ENCODE peak calls at places on chromosomes 5 and 9, in four cellular contexts. I is HepG2, J is GM12878, U is K562. D is an unnamed sample.

GRCh38 chr5:128216860-128217531 is 133.4 kb downstream of the SLC12A2 start:
- DNase-seq in I (no peak), J (no peak), U (no peak), D (no peak)

GRCh38 chr5:122101636-122102285 is 23.7 kb upstream of the LOX start:
- DNase-seq in I (peak), J (no peak), U (peak), D (no peak)

GRCh38 chr5:138869763-138870500 is 5.2 kb downstream of the LRRTM2 start:
- DNase-seq in I (no peak), J (no peak), U (no peak), D (no peak)

GRCh38 chr9:112387115-112387514 is 7.2 kb downstream of the HSDL2 start:
- DNase-seq in I (no peak), J (no peak), U (no peak), D (no peak)

GRCh38 chr5:151480859-151481258 is 33.5 kb downstream of the SLC36A1 start:
- DNase-seq in I (no peak), J (no peak), U (no peak), D (no peak)

GRCh38 chr5:14743601-14744295 is 79.2 kb downstream of the OTULIN start:
- DNase-seq in I (no peak), J (no peak), U (no peak), D (no peak)

GRCh38 chr5:52950686-52951085 is 38.5 kb upstream of the ITGA2 start:
- DNase-seq in I (no peak), J (no peak), U (no peak), D (no peak)

GRCh38 chr5:136061630-136062381 is 33.0 kb downstream of the TGFBI start:
- DNase-seq in I (no peak), J (no peak), U (no peak), D (no peak)

GRCh38 chr5:36658016-36658415 is 51.6 kb downstream of the SLC1A3 start:
- DNase-seq in I (no peak), J (no peak), U (no peak), D (no peak)

GRCh38 chr9:4299006-4299795 is 667 bp downstream of the GLIS3 start:
- DNase-seq in I (no peak), J (no peak), U (no peak), D (peak)

GRCh38 chr9:122036988-122037387 is 56.1 kb downstream of the TTLL11 start:
- DNase-seq in I (no peak), J (no peak), U (no peak), D (no peak)

GRCh38 chr5:118088448-118088847 is 899.9 kb downstream of the DTWD2 start:
- DNase-seq in I (no peak), J (no peak), U (no peak), D (no peak)

GRCh38 chr5:157072508-157072907 is 13.6 kb upstream of the HAVCR1 start:
- DNase-seq in I (no peak), J (no peak), U (no peak), D (no peak)

GRCh38 chr9:129669141-129669718 is 3.8 kb downstream of the PRRX2 start:
- DNase-seq in I (no peak), J (no peak), U (no peak), D (no peak)

GRCh38 chr5:121805931-121806330 is 45.8 kb upstream of the FTMT start:
- DNase-seq in I (peak), J (no peak), U (no peak), D (no peak)

GRCh38 chr5:135242021-135242480 is 157.0 kb downstream of the MACROH2A1 start:
- DNase-seq in I (no peak), J (no peak), U (no peak), D (no peak)

GRCh38 chr5:33043598-33043997 is 332.5 kb downstream of the NPR3 start:
- DNase-seq in I (no peak), J (no peak), U (no peak), D (no peak)

GRCh38 chr5:10703676-10704075 is 57.4 kb downstream of the DAP start:
- DNase-seq in I (no peak), J (no peak), U (peak), D (no peak)

GRCh38 chr9:115672477-115673316 is 480.9 kb upstream of the PAPPA start:
- DNase-seq in I (peak), J (no peak), U (no peak), D (no peak)

GRCh38 chr5:96434201-96434645 is 1.2 kb upstream of the PCSK1 start:
- DNase-seq in I (peak), J (no peak), U (peak), D (peak)

GRCh38 chr5:50751064-50751657 is 84.7 kb downstream of the PARP8 start:
- DNase-seq in I (peak), J (peak), U (peak), D (no peak)

GRCh38 chr9:9399982-9400381 is 1212.8 kb downstream of the PTPRD start:
- DNase-seq in I (no peak), J (no peak), U (no peak), D (no peak)

GRCh38 chr9:10268500-10269485 is 344.0 kb downstream of the PTPRD start:
- DNase-seq in I (peak), J (no peak), U (no peak), D (peak)

GRCh38 chr9:127563579-127563978 is 48.5 kb upstream of the STXBP1 start:
- DNase-seq in I (no peak), J (no peak), U (no peak), D (no peak)

GRCh38 chr5:149071756-149072155 is 8.9 kb upstream of the SH3TC2 start:
- DNase-seq in I (no peak), J (no peak), U (no peak), D (no peak)

GRCh38 chr5:112923148-112923917 is 1.3 kb upstream of the REEP5 start:
- DNase-seq in I (no peak), J (peak), U (peak), D (no peak)

GRCh38 chr5:158320178-158320674 is 461.3 kb upstream of the CLINT1 start:
- DNase-seq in I (no peak), J (no peak), U (no peak), D (no peak)

GRCh38 chr9:9791621-9792020 is 821.2 kb downstream of the PTPRD start:
- DNase-seq in I (no peak), J (no peak), U (no peak), D (no peak)

GRCh38 chr5:141668601-141669265 is 13.3 kb downstream of the ARAP3 start:
- DNase-seq in I (no peak), J (no peak), U (no peak), D (no peak)

GRCh38 chr9:84978761-84979160 is 309.2 kb downstream of the NTRK2 start:
- DNase-seq in I (no peak), J (no peak), U (no peak), D (no peak)

GRCh38 chr5:135439426-135440205 is 7.5 kb downstream of the DCANP1 start:
- DNase-seq in I (no peak), J (no peak), U (no peak), D (no peak)

GRCh38 chr9:128053560-128053959 is 13.6 kb downstream of the NAIF1 start:
- DNase-seq in I (no peak), J (no peak), U (no peak), D (no peak)

GRCh38 chr5:127564002-127564769 is 46.7 kb downstream of the PRRC1 start:
- DNase-seq in I (peak), J (no peak), U (peak), D (peak)

GRCh38 chr9:106420511-106420944 is 442.4 kb upstream of the ZNF462 start:
- DNase-seq in I (no peak), J (peak), U (no peak), D (no peak)

GRCh38 chr5:71748360-71748759 is 29.3 kb downstream of the CARTPT start:
- DNase-seq in I (no peak), J (no peak), U (no peak), D (no peak)

GRCh38 chr5:18101532-18101931 is 467.3 kb downstream of the TAF11L14 start:
- DNase-seq in I (no peak), J (no peak), U (no peak), D (no peak)

GRCh38 chr5:90488791-90489190 is 14.1 kb downstream of the POLR3G start:
- DNase-seq in I (no peak), J (no peak), U (no peak), D (no peak)

GRCh38 chr9:80146466-80146865 is 574.7 kb downstream of the TLE4 start:
- DNase-seq in I (no peak), J (no peak), U (no peak), D (no peak)

GRCh38 chr9:21993893-21994525 is at the start of gene CDKN2A:
- DNase-seq in I (no peak), J (no peak), U (no peak), D (peak)
- TF ChIP-seq TCF7 in I (no peak), J (no peak), U (no peak), D (no peak)

GRCh38 chr5:140116716-140117115 is 2.8 kb downstream of the PURA start:
- DNase-seq in I (no peak), J (no peak), U (peak), D (no peak)
- TF ChIP-seq TCF7 in I (no peak), J (no peak), U (no peak), D (no peak)

GRCh38 chr9:93129691-93130500 is 4.2 kb downstream of the NINJ1 start:
- DNase-seq in I (no peak), J (no peak), U (no peak), D (no peak)

GRCh38 chr9:93129286-93129685 is 4.8 kb downstream of the NINJ1 start:
- DNase-seq in I (no peak), J (no peak), U (no peak), D (no peak)

GRCh38 chr9:93127395-93127911 is 6.6 kb downstream of the NINJ1 start:
- DNase-seq in I (no peak), J (no peak), U (no peak), D (no peak)

GRCh38 chr9:93128011-93128714 is 5.9 kb downstream of the NINJ1 start:
- DNase-seq in I (no peak), J (no peak), U (no peak), D (no peak)

DNA sequence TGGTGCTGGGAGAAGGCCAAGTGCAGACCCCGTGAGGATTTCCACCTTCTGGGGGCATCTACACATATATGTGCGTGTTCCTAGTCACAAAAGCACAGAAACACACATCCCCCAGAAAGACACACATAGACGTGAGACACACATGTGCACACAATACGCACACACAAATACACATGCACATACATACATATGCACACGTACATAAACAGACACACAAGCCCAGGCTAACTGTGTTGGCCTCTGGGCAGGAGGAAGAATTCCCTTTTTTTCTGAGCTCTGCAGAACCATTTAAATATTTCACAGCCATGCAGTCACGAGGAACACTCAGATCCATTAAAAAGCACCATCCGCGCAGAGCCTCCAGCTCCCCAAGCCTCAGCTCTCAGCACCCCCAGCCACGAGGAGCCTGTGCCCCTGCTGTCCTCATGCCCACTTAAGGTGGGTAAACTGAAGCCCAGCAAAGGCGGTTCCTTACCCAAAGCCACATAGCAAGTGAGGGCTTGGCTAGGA is 5.3 kb downstream of the NINJ1 start:
- DNase-seq in I (no peak), J (no peak), U (no peak), D (no peak)
- TF ChIP-seq TCF7 in I (no peak), J (no peak), U (no peak), D (no peak)

GRCh38 chr5:66039701-66040100 is 104.4 kb upstream of the SREK1 start:
- DNase-seq in I (no peak), J (no peak), U (no peak), D (no peak)
- TF ChIP-seq TCF7 in I (no peak), J (no peak), U (no peak), D (no peak)

GRCh38 chr9:12539602-12540001 is 153.6 kb upstream of the TYRP1 start:
- DNase-seq in I (no peak), J (no peak), U (no peak), D (no peak)

GRCh38 chr9:12538842-12539584 is 154.2 kb upstream of the TYRP1 start:
- DNase-seq in I (no peak), J (no peak), U (no peak), D (peak)

DNA sequence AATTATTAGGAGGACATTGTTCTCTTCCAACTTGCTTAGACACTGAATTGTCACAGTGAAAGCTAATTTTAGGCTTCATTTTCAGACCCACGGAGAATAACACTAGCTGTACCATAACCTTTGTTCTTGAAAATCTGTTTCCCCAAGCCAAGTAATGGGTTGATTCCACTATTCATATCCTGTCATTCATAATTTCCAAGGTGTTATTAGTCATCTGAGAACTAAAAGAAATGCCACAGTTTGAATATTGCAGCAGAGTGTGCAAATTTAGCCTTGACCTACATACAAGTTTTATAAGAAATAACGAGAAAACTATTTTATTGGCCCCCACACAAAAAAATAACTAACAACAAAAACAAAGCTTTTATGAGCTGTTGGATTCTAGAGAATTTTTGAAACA is 148.5 kb upstream of the TYRP1 start:
- DNase-seq in I (no peak), J (no peak), U (no peak), D (no peak)
- TF ChIP-seq TCF7 in I (no peak), J (no peak), U (no peak), D (no peak)

GRCh38 chr9:92986175-92987110 is 39.1 kb downstream of the FGD3 start:
- DNase-seq in I (no peak), J (no peak), U (peak), D (no peak)

GRCh38 chr9:92988215-92988731 is 41.0 kb downstream of the FGD3 start:
- DNase-seq in I (no peak), J (no peak), U (no peak), D (no peak)

GRCh38 chr9:92990461-92990860 is 43.1 kb downstream of the FGD3 start:
- DNase-seq in I (no peak), J (no peak), U (no peak), D (no peak)

GRCh38 chr9:92992549-92992948 is 45.2 kb downstream of the FGD3 start:
- DNase-seq in I (no peak), J (no peak), U (no peak), D (peak)

DNA sequence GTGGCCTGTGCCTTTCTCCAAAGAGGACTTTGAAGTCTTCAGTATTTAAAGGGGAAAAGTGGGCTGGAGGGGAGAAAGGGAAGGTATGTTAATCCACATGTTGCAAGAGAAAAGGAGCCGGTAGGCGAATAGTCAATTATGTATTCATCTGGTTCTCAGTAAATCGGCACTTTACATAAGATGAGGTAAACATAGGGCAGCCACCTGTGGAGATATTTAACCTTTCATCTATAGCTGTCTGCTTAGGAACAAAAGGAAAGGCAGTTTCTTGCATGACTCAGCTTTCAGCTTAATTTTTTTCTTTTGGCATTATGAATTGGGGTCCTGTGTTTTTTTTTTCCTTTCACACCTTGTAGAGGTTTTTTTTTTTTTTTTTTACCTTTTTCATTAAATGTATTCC is 42.2 kb downstream of the FGD3 start:
- DNase-seq in I (peak), J (no peak), U (no peak), D (no peak)
- TF ChIP-seq TCF7 in I (no peak), J (no peak), U (no peak), D (no peak)

DNA sequence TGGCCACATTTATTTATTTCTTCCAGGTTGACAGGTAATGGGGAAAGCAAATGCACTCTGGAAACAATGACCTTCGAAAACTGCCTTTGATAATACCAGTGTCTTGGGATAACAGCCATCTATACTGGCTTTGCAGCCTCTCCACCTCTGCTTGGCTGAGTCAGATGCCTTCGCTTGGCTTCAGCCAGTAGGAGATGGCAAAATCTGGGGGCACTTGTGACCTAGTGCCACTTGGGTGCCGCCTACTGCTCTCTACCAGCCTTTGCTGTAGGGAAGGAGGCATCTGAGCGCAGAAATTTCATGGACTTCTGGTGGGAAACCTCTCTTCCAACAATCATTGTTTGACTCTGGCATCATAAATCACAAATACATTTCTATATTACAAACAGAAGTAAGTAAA is 21.8 kb downstream of the FYB1 start:
- DNase-seq in I (no peak), J (no peak), U (no peak), D (no peak)
- TF ChIP-seq TCF7 in I (no peak), J (no peak), U (no peak), D (no peak)

GRCh38 chr5:61207884-61208283 is 45.6 kb upstream of the SMIM15 start:
- DNase-seq in I (no peak), J (no peak), U (no peak), D (no peak)

GRCh38 chr5:61205013-61205412 is 42.7 kb upstream of the SMIM15 start:
- DNase-seq in I (no peak), J (no peak), U (no peak), D (no peak)

GRCh38 chr5:61198606-61199005 is 36.3 kb upstream of the SMIM15 start:
- DNase-seq in I (no peak), J (no peak), U (no peak), D (no peak)

GRCh38 chr5:61200582-61201155 is 38.4 kb upstream of the SMIM15 start:
- DNase-seq in I (no peak), J (peak), U (no peak), D (no peak)

GRCh38 chr5:61202213-61202612 is 39.9 kb upstream of the SMIM15 start:
- DNase-seq in I (no peak), J (peak), U (no peak), D (no peak)
- TF ChIP-seq TCF7 in I (no peak), J (peak), U (no peak), D (no peak)

DNA sequence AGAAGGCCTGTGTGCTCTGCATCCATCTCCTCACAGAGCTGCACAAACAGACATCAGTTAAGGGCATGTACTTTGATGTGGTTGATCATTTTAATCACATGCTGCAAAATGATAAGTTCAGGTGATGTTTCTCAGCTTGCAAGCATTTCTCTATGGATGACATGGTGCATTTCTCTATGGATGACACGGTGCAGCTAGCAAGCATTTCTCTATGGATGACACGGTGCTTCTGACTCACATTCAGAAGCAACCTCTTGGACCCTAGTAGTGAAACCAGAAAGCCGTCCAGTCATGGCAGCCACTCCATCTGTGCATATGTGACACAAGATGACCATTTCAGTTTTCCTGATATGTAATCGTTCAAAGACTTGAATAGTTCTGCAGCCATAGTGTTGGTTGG is 24.1 kb upstream of the RNF20 start:
- DNase-seq in I (no peak), J (no peak), U (no peak), D (no peak)
- TF ChIP-seq TCF7 in I (no peak), J (no peak), U (no peak), D (no peak)

GRCh38 chr9:136318111-136318768 is 9.1 kb upstream of the GPSM1 start:
- DNase-seq in I (no peak), J (no peak), U (no peak), D (no peak)
- TF ChIP-seq TCF7 in I (no peak), J (no peak), U (no peak), D (no peak)